ENCODE peak calls at places on chromosomes 13 and 19, in six cellular contexts. One of them, this sample, is unnamed.

GRCh38 chr19:1488282-1488601 is 1.9 kb downstream of the PCSK4 start:
- DNase-seq in mesenchymal stem cell: no peak
- DNase-seq in neuronal stem cell: no peak
- DNase-seq in IMR-90: no peak
- DNase-seq in H1: no peak
- DNase-seq in H9: no peak
- DNase-seq in this sample: no peak

GRCh38 chr19:43470288-43470687 is 4.9 kb upstream of the LYPD3 start:
- DNase-seq in neuronal stem cell: no peak
- DNase-seq in IMR-90: peak
- DNase-seq in H1: no peak
- DNase-seq in H9: no peak
- DNase-seq in mesenchymal stem cell: peak
- DNase-seq in this sample: peak

GRCh38 chr13:49620170-49620621 is 8.1 kb upstream of the ARL11 start:
- DNase-seq in mesenchymal stem cell: no peak
- DNase-seq in H9: no peak
- DNase-seq in IMR-90: no peak
- DNase-seq in H1: no peak
- DNase-seq in neuronal stem cell: no peak
- DNase-seq in this sample: no peak

GRCh38 chr13:39365879-39366278 is 237.1 kb downstream of the LHFPL6 start:
- DNase-seq in neuronal stem cell: no peak
- DNase-seq in IMR-90: no peak
- DNase-seq in mesenchymal stem cell: no peak
- DNase-seq in H9: no peak
- DNase-seq in H1: no peak
- DNase-seq in this sample: no peak

GRCh38 chr13:43785681-43786471 is 896 bp downstream of the ENOX1 start:
- DNase-seq in IMR-90: peak
- DNase-seq in neuronal stem cell: peak
- DNase-seq in H9: peak
- DNase-seq in mesenchymal stem cell: peak
- DNase-seq in H1: peak
- DNase-seq in this sample: peak

GRCh38 chr13:45996631-45997030 is 55.9 kb downstream of the ZC3H13 start:
- DNase-seq in IMR-90: no peak
- DNase-seq in H9: no peak
- DNase-seq in neuronal stem cell: no peak
- DNase-seq in H1: no peak
- DNase-seq in mesenchymal stem cell: no peak
- DNase-seq in this sample: no peak

GRCh38 chr19:48616041-48616436 is 1.2 kb upstream of the FAM83E start:
- DNase-seq in H1: no peak
- DNase-seq in H9: no peak
- DNase-seq in IMR-90: no peak
- DNase-seq in mesenchymal stem cell: no peak
- DNase-seq in neuronal stem cell: no peak
- DNase-seq in this sample: no peak

GRCh38 chr13:51041126-51041525 is 69.9 kb downstream of the C13orf42 start:
- DNase-seq in H9: no peak
- DNase-seq in mesenchymal stem cell: no peak
- DNase-seq in neuronal stem cell: no peak
- DNase-seq in H1: no peak
- DNase-seq in IMR-90: no peak
- DNase-seq in this sample: peak

GRCh38 chr13:30192320-30193093 is 114.8 kb downstream of the KATNAL1 start:
- DNase-seq in neuronal stem cell: no peak
- DNase-seq in H9: no peak
- DNase-seq in mesenchymal stem cell: no peak
- DNase-seq in IMR-90: no peak
- DNase-seq in H1: no peak
- DNase-seq in this sample: peak

GRCh38 chr13:97387487-97388353 is 46.2 kb upstream of the RAP2A start:
- DNase-seq in H1: no peak
- DNase-seq in neuronal stem cell: no peak
- DNase-seq in mesenchymal stem cell: no peak
- DNase-seq in IMR-90: no peak
- DNase-seq in H9: no peak
- DNase-seq in this sample: peak

GRCh38 chr19:21151460-21151859 is 9.6 kb downstream of the ZNF431 start:
- DNase-seq in neuronal stem cell: no peak
- DNase-seq in mesenchymal stem cell: no peak
- DNase-seq in IMR-90: no peak
- DNase-seq in H9: no peak
- DNase-seq in H1: no peak
- DNase-seq in this sample: no peak

GRCh38 chr19:4722671-4723464 is 774 bp downstream of the DPP9 start:
- DNase-seq in neuronal stem cell: no peak
- DNase-seq in IMR-90: peak
- DNase-seq in H9: no peak
- DNase-seq in mesenchymal stem cell: peak
- DNase-seq in H1: no peak
- DNase-seq in this sample: no peak

GRCh38 chr19:56071151-56071550 is 49.9 kb downstream of the ZNF787 start:
- DNase-seq in H1: no peak
- DNase-seq in neuronal stem cell: no peak
- DNase-seq in H9: peak
- DNase-seq in IMR-90: no peak
- DNase-seq in mesenchymal stem cell: no peak
- DNase-seq in this sample: peak

GRCh38 chr13:79941752-79942151 is 399.2 kb downstream of the SPRY2 start:
- DNase-seq in IMR-90: no peak
- DNase-seq in neuronal stem cell: no peak
- DNase-seq in H9: no peak
- DNase-seq in mesenchymal stem cell: no peak
- DNase-seq in H1: no peak
- DNase-seq in this sample: no peak

GRCh38 chr13:28329395-28330158 is 165.4 kb downstream of the FLT1 start:
- DNase-seq in H9: no peak
- DNase-seq in mesenchymal stem cell: peak
- DNase-seq in neuronal stem cell: no peak
- DNase-seq in H1: no peak
- DNase-seq in IMR-90: peak
- DNase-seq in this sample: peak

GRCh38 chr19:38653028-38653571 is 5.7 kb downstream of the ACTN4 start:
- DNase-seq in mesenchymal stem cell: peak
- DNase-seq in H9: no peak
- DNase-seq in H1: no peak
- DNase-seq in IMR-90: peak
- DNase-seq in neuronal stem cell: no peak
- DNase-seq in this sample: no peak

GRCh38 chr13:60765700-60766411 is 368.8 kb downstream of the TDRD3 start:
- DNase-seq in neuronal stem cell: no peak
- DNase-seq in H9: no peak
- DNase-seq in IMR-90: no peak
- DNase-seq in H1: no peak
- DNase-seq in mesenchymal stem cell: peak
- DNase-seq in this sample: peak

GRCh38 chr13:98890186-98890585 is 87.7 kb downstream of the DOCK9 start:
- DNase-seq in mesenchymal stem cell: peak
- DNase-seq in neuronal stem cell: no peak
- DNase-seq in H9: no peak
- DNase-seq in H1: no peak
- DNase-seq in IMR-90: peak
- DNase-seq in this sample: peak

GRCh38 chr13:76383671-76384461 is 502.3 kb downstream of the KCTD12 start:
- DNase-seq in neuronal stem cell: no peak
- DNase-seq in mesenchymal stem cell: peak
- DNase-seq in H1: no peak
- DNase-seq in IMR-90: peak
- DNase-seq in H9: no peak
- DNase-seq in this sample: no peak

GRCh38 chr19:45780448-45781281 is 1.6 kb downstream of the DMPK start:
- DNase-seq in mesenchymal stem cell: no peak
- DNase-seq in IMR-90: no peak
- DNase-seq in H1: no peak
- DNase-seq in H9: no peak
- DNase-seq in neuronal stem cell: no peak
- DNase-seq in this sample: no peak

GRCh38 chr13:112233716-112234115 is 142.4 kb upstream of the SPACA7 start:
- DNase-seq in mesenchymal stem cell: no peak
- DNase-seq in H9: no peak
- DNase-seq in neuronal stem cell: no peak
- DNase-seq in H1: no peak
- DNase-seq in IMR-90: no peak
- DNase-seq in this sample: no peak

GRCh38 chr19:39406656-39407393 is at the start of gene ZFP36:
- DNase-seq in H9: peak
- DNase-seq in mesenchymal stem cell: peak
- DNase-seq in neuronal stem cell: no peak
- DNase-seq in H1: peak
- DNase-seq in IMR-90: peak
- DNase-seq in this sample: peak

GRCh38 chr13:79905018-79905417 is 424.1 kb downstream of the NDFIP2 start:
- DNase-seq in mesenchymal stem cell: no peak
- DNase-seq in IMR-90: no peak
- DNase-seq in neuronal stem cell: no peak
- DNase-seq in H1: no peak
- DNase-seq in H9: no peak
- DNase-seq in this sample: no peak

GRCh38 chr19:51377422-51377821 is 5.0 kb upstream of the NKG7 start:
- DNase-seq in IMR-90: no peak
- DNase-seq in neuronal stem cell: no peak
- DNase-seq in H9: no peak
- DNase-seq in H1: no peak
- DNase-seq in mesenchymal stem cell: no peak
- DNase-seq in this sample: no peak

GRCh38 chr13:32415019-32415418 is 12.9 kb downstream of the N4BP2L1 start:
- DNase-seq in IMR-90: no peak
- DNase-seq in neuronal stem cell: no peak
- DNase-seq in mesenchymal stem cell: peak
- DNase-seq in H1: no peak
- DNase-seq in H9: peak
- DNase-seq in this sample: no peak

GRCh38 chr13:31395090-31395489 is 195.3 kb downstream of the B3GLCT start:
- DNase-seq in IMR-90: no peak
- DNase-seq in mesenchymal stem cell: no peak
- DNase-seq in neuronal stem cell: no peak
- DNase-seq in H1: no peak
- DNase-seq in H9: no peak
- DNase-seq in this sample: no peak

GRCh38 chr19:40658031-40658430 is 32.4 kb downstream of the NUMBL start:
- DNase-seq in H9: no peak
- DNase-seq in H1: no peak
- DNase-seq in mesenchymal stem cell: no peak
- DNase-seq in neuronal stem cell: no peak
- DNase-seq in IMR-90: no peak
- DNase-seq in this sample: peak

GRCh38 chr19:36420961-36421748 is 2.7 kb upstream of the ZFP82 start:
- DNase-seq in neuronal stem cell: peak
- DNase-seq in H9: peak
- DNase-seq in H1: no peak
- DNase-seq in mesenchymal stem cell: peak
- DNase-seq in IMR-90: peak
- DNase-seq in this sample: peak

GRCh38 chr13:98447881-98448641 is 128.8 kb downstream of the STK24 start:
- DNase-seq in IMR-90: no peak
- DNase-seq in H9: peak
- DNase-seq in mesenchymal stem cell: peak
- DNase-seq in H1: peak
- DNase-seq in neuronal stem cell: peak
- DNase-seq in this sample: no peak

GRCh38 chr19:28596561-28597071 is 616.3 kb downstream of the UQCRFS1 start:
- DNase-seq in H1: no peak
- DNase-seq in H9: no peak
- DNase-seq in mesenchymal stem cell: no peak
- DNase-seq in neuronal stem cell: no peak
- DNase-seq in IMR-90: no peak
- DNase-seq in this sample: no peak
- H4K91ac ChIP-seq in H1: no peak
- H4K91ac ChIP-seq in H9: no peak
- H4K91ac ChIP-seq in mesenchymal stem cell: no peak
- H4K91ac ChIP-seq in neuronal stem cell: no peak
- H4K91ac ChIP-seq in IMR-90: no peak
- H4K91ac ChIP-seq in this sample: no peak

DNA sequence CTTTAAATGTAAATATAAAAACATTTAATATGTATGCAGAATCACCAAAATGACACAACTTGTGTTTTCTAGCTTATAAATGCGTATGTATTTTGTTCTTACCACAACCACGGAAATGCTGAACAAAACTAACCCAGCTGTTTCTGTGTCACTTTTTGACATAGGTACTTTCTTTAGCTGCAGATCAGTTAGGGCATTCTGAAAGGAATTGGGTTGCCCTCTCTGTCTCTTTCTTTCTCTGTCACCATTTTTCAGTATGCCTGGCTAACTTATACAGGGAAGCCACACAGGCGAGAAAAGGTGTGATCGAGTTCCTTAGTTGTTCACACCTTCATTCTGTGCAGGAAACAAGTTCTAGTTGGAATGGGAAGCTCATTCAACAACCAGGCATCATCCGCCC is 72.6 kb upstream of the ARGLU1 start:
- DNase-seq in mesenchymal stem cell: no peak
- DNase-seq in H1: no peak
- DNase-seq in neuronal stem cell: no peak
- DNase-seq in IMR-90: no peak
- DNase-seq in H9: no peak
- DNase-seq in this sample: no peak
- H4K91ac ChIP-seq in mesenchymal stem cell: no peak
- H4K91ac ChIP-seq in H1: no peak
- H4K91ac ChIP-seq in neuronal stem cell: no peak
- H4K91ac ChIP-seq in IMR-90: no peak
- H4K91ac ChIP-seq in H9: no peak
- H4K91ac ChIP-seq in this sample: no peak

DNA sequence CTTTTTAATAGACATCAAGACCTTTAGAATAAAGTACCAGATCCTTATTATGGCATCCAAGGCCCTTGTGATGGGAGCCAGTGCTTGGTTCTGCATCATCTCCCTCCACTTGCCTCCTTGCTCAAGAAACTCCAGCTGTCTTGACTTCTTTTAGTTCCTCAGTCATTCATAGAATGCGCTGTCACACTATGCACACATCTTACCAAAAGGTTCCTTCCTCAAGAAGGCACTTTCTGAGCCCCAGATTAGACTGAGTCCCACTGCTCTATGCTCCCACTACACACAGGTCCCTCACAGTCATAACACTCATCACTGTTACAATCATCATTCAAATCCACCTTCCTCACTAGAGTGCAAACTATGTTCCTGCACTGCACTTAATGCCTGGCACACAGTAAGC is 57.8 kb upstream of the ITM2B start:
- DNase-seq in H1: no peak
- DNase-seq in mesenchymal stem cell: no peak
- DNase-seq in IMR-90: no peak
- DNase-seq in H9: no peak
- DNase-seq in neuronal stem cell: no peak
- DNase-seq in this sample: no peak
- H4K91ac ChIP-seq in H1: no peak
- H4K91ac ChIP-seq in mesenchymal stem cell: no peak
- H4K91ac ChIP-seq in IMR-90: no peak
- H4K91ac ChIP-seq in H9: no peak
- H4K91ac ChIP-seq in neuronal stem cell: no peak
- H4K91ac ChIP-seq in this sample: no peak

GRCh38 chr13:101475536-101475935 is 23.1 kb downstream of the ITGBL1 start:
- DNase-seq in neuronal stem cell: no peak
- DNase-seq in H1: no peak
- DNase-seq in mesenchymal stem cell: no peak
- DNase-seq in IMR-90: no peak
- DNase-seq in H9: no peak
- DNase-seq in this sample: no peak
- H4K91ac ChIP-seq in neuronal stem cell: no peak
- H4K91ac ChIP-seq in H1: no peak
- H4K91ac ChIP-seq in mesenchymal stem cell: no peak
- H4K91ac ChIP-seq in IMR-90: no peak
- H4K91ac ChIP-seq in H9: no peak
- H4K91ac ChIP-seq in this sample: no peak